ENCODE peak calls at places on chromosomes 3 and 15, in nine cellular contexts. W is lung, I is H9, E is left ventricle myocardium inferior, J is ovary, G is mammary epithelial cell, S is neural progenitor cell, L is endothelial cell of umbilical vein, Q is IMR-90. P is an unnamed sample.
A peak's percentile ranks its signal among the peaks of the same experiment; 100 is the strongest.

GRCh38 chr3:183369117-183369516 is 59.3 kb downstream of the MCF2L2 start:
- DNase-seq in W (no peak), I (no peak), E (no peak), J (no peak), G (no peak), S (no peak), L (no peak), Q (no peak), P (no peak)

GRCh38 chr3:111412656-111413055 is 129.3 kb upstream of the CD96 start:
- DNase-seq in W (no peak), I (no peak), E (no peak), J (no peak), G (no peak), S (no peak), L (no peak), Q (no peak), P (peak; percentile 37)

GRCh38 chr3:127222163-127222562 is 29.2 kb downstream of the PRR23E start:
- DNase-seq in W (no peak), I (no peak), E (no peak), J (no peak), G (no peak), S (no peak), L (no peak), Q (no peak), P (no peak)

GRCh38 chr15:99732711-99733267 is 448 bp downstream of the LYSMD4 start:
- DNase-seq in W (no peak), I (no peak), E (peak; percentile 35), J (peak; percentile 65), G (peak; percentile 23), S (peak; percentile 63), L (no peak), Q (no peak), P (peak; percentile 9)

GRCh38 chr15:87828608-87829007 is 427.9 kb downstream of the NTRK3 start:
- DNase-seq in W (no peak), I (no peak), E (no peak), J (no peak), G (no peak), S (no peak), L (no peak), Q (peak; percentile 5), P (no peak)

GRCh38 chr3:143975549-143976152 is 4.0 kb downstream of the DIPK2A start:
- DNase-seq in W (no peak), I (no peak), E (no peak), J (no peak), G (peak; percentile 32), S (peak; percentile 16), L (peak; percentile 83), Q (peak; percentile 81), P (peak; percentile 25)

GRCh38 chr3:192917508-192918274 is at the start of gene MB21D2:
- DNase-seq in W (peak; percentile 68), I (peak; percentile 67), E (peak; percentile 82), J (peak; percentile 83), G (peak; percentile 80), S (peak; percentile 79), L (peak; percentile 89), Q (peak; percentile 80), P (peak; percentile 81)

GRCh38 chr3:171481011-171481410 is 20.8 kb upstream of the TNIK start:
- DNase-seq in W (no peak), I (no peak), E (no peak), J (no peak), G (no peak), S (no peak), L (no peak), Q (no peak), P (no peak)

GRCh38 chr3:179082416-179082815 is 10.8 kb upstream of the ZMAT3 start:
- DNase-seq in W (no peak), I (no peak), E (no peak), J (no peak), G (peak; percentile 69), S (no peak), L (no peak), Q (peak; percentile 46), P (peak; percentile 82)

GRCh38 chr3:149553781-149554451 is 79.4 kb downstream of the TM4SF4 start:
- DNase-seq in W (no peak), I (no peak), E (peak; percentile 39), J (peak; percentile 74), G (peak; percentile 71), S (no peak), L (peak; percentile 85), Q (peak; percentile 94), P (no peak)

GRCh38 chr3:11567516-11568467 is 75.9 kb downstream of the VGLL4 start:
- DNase-seq in W (no peak), I (no peak), E (no peak), J (no peak), G (peak; percentile 92), S (no peak), L (peak; percentile 87), Q (peak; percentile 84), P (peak; percentile 82)

GRCh38 chr3:123028233-123028828 is 768 bp upstream of the SEMA5B start:
- DNase-seq in W (no peak), I (peak; percentile 60), E (no peak), J (peak; percentile 64), G (peak; percentile 58), S (peak; percentile 81), L (peak; percentile 67), Q (peak; percentile 72), P (peak; percentile 49)

GRCh38 chr3:119304201-119304713 is 10.1 kb downstream of the ARHGAP31 start:
- DNase-seq in W (no peak), I (no peak), E (no peak), J (no peak), G (peak; percentile 11), S (peak; percentile 23), L (no peak), Q (peak; percentile 73), P (no peak)

GRCh38 chr3:29759021-29759359 is 478.1 kb downstream of the RBMS3 start:
- DNase-seq in W (no peak), I (no peak), E (no peak), J (no peak), G (no peak), S (no peak), L (no peak), Q (peak; percentile 80), P (no peak)
- TF ChIP-seq CTCF in W (no peak), I (no peak), E (no peak), J (no peak), G (no peak), S (no peak), L (no peak), Q (no peak), P (no peak)

GRCh38 chr15:25796395-25796794 is 66.7 kb downstream of the ATP10A start:
- DNase-seq in W (no peak), I (peak; percentile 7), E (no peak), J (no peak), G (no peak), S (no peak), L (no peak), Q (no peak), P (no peak)
- H3K27me3 ChIP-seq in W (no peaks in the 10 kb centered on the region), I (no peaks in the 10 kb centered on the region), E (peaks cover 25% of the 10 kb centered on the region), J (no peaks in the 10 kb centered on the region), G (no peaks in the 10 kb centered on the region), S (no peaks in the 10 kb centered on the region), L (no peaks in the 10 kb centered on the region), Q (no peaks in the 10 kb centered on the region), P (no peaks in the 10 kb centered on the region)

GRCh38 chr3:187521546-187521945 is 148.6 kb downstream of the SST start:
- DNase-seq in W (no peak), I (no peak), E (no peak), J (no peak), G (no peak), S (no peak), L (no peak), Q (no peak), P (no peak)
- H3K4me1 ChIP-seq in W (no peaks in the 10 kb centered on the region), I (peaks cover 15% of the 10 kb centered on the region), E (peaks cover 4% of the 10 kb centered on the region), J (peaks cover 1% of the 10 kb centered on the region), G (no peaks in the 10 kb centered on the region), S (peaks cover 21% of the 10 kb centered on the region), L (no peaks in the 10 kb centered on the region), Q (no peaks in the 10 kb centered on the region), P (no peaks in the 10 kb centered on the region)

GRCh38 chr3:155411500-155412223 is 118.2 kb upstream of the STRIT1 start:
- DNase-seq in W (no peak), I (no peak), E (no peak), J (no peak), G (peak; percentile 6), S (no peak), L (no peak), Q (no peak), P (no peak)
- TF ChIP-seq CTCF in W (no peak), I (peak; percentile 46), E (no peak), J (no peak), G (peak; percentile 7), S (no peak), L (no peak), Q (no peak), P (peak; percentile 35)

DNA sequence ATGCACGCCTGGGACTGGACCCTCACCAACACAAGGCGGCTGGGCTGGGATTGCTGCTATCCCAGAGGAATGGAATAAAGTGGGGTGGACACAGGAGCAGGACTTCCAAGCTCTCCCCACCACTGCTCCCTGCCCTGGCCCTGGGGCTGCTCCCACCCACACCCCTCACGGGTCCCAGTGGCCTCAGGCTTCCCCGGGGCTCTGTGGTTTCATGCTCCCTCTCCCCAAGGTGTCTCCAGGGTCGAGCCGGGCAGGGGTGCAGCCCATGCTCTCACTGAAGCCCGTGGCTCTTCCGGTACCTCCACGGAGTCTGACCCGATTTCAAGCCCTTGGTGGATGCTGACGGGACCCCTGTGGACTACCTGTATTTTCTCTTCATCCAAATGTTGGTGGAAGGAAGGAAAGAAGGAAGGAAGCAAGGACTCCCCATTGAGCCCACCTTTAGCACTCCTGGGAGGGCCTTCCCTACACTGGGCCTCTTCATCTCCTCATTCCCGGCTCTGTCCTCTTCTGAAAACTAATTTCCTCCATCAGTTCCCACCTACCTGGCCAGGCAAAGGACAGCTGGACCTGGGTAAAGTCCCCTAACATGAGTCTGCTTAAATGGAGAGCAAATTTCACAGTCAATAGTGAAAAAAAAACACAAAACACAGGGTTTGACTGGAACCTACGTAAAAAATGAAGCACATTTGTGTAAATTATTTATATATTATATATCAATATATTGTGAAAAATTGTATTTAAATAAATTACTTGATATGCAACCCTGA is 44.0 kb upstream of the PCSK6 start:
- DNase-seq in W (peak; percentile 20), I (peak; percentile 18), E (no peak), J (no peak), G (no peak), S (no peak), L (no peak), Q (no peak), P (no peak)
- H3K27me3 ChIP-seq in W (no peaks in the 10 kb centered on the region), I (no peaks in the 10 kb centered on the region), E (peaks cover 7% of the 10 kb centered on the region), J (no peaks in the 10 kb centered on the region), G (no peaks in the 10 kb centered on the region), S (no peaks in the 10 kb centered on the region), L (no peaks in the 10 kb centered on the region), Q (peaks cover 18% of the 10 kb centered on the region), P (peaks cover 7% of the 10 kb centered on the region)

GRCh38 chr15:39235084-39235795 is 345.6 kb upstream of the THBS1 start:
- DNase-seq in W (no peak), I (no peak), E (no peak), J (no peak), G (peak; percentile 89), S (no peak), L (peak; percentile 25), Q (peak; percentile 75), P (peak; percentile 67)
- H3K4me1 ChIP-seq in W (no peaks in the 10 kb centered on the region), I (peaks cover 4% of the 10 kb centered on the region), E (peaks cover 5% of the 10 kb centered on the region), J (no peaks in the 10 kb centered on the region), G (peaks cover 64% of the 10 kb centered on the region), S (no peaks in the 10 kb centered on the region), L (peaks cover 48% of the 10 kb centered on the region), Q (peaks cover 27% of the 10 kb centered on the region), P (peaks cover 52% of the 10 kb centered on the region)

DNA sequence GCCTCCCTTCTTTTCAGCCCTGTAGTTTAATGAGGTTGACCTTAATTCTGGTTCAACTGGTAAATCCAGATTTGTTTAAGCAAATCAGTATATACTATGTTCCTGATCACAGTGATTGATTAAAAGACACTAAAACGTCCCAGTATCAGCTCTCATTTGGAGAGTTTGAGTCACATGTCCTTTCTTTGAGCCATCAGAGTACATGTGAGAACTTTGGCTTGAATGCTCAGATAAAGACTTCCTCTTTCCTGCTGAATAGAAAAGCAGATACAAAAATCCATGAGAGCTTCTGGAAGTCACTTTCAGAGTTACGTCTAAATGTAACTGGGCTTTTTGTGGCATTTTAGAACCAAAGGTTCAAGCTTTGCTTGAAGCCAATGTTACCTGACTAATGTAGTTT is 341.8 kb upstream of the SATB1 start:
- DNase-seq in W (no peak), I (no peak), E (no peak), J (no peak), G (no peak), S (no peak), L (no peak), Q (no peak), P (no peak)
- TF ChIP-seq CTCF in W (no peak), I (no peak), E (no peak), J (no peak), G (no peak), S (no peak), L (no peak), Q (no peak), P (no peak)